ENCODE peak calls at places on chromosomes 16 and 17, in eight cellular contexts. K, H, C, Q, N, S, I and Y are unnamed samples.

GRCh38 chr17:15462962-15463361 is 4.5 kb downstream of the CDRT4 start:
- DNase-seq in Q (peak), C (no peak), N (no peak), H (no peak), K (no peak), S (no peak), I (no peak), Y (no peak)

GRCh38 chr17:52096056-52096455 is 62.5 kb downstream of the CA10 start:
- DNase-seq in Q (no peak), H (no peak), K (no peak), C (no peak), S (no peak), N (no peak), I (no peak), Y (no peak)

GRCh38 chr17:48799069-48799710 is 17.8 kb downstream of the TTLL6 start:
- DNase-seq in S (no peak), Q (no peak), H (no peak), K (peak), I (no peak), C (no peak), N (no peak), Y (no peak)

GRCh38 chr17:7832431-7832830 is 1.6 kb upstream of the KDM6B start:
- DNase-seq in K (peak), I (no peak), N (no peak), S (no peak), H (no peak), C (no peak), Q (no peak), Y (no peak)

GRCh38 chr16:84165746-84166145 is 20.6 kb downstream of the DNAAF1 start:
- DNase-seq in K (no peak), S (no peak), H (no peak), N (no peak), I (no peak), Q (no peak), C (no peak), Y (no peak)

GRCh38 chr17:78137392-78138203 is 7.0 kb downstream of the TMC8 start:
- DNase-seq in C (no peak), H (no peak), S (peak), I (peak), Q (no peak), K (no peak), N (no peak), Y (peak)

GRCh38 chr17:9968881-9969280 is 63.8 kb upstream of the RCVRN start:
- DNase-seq in I (no peak), N (no peak), K (no peak), S (no peak), C (no peak), Q (peak), H (no peak), Y (no peak)

GRCh38 chr17:19362293-19363113 is at the start of gene B9D1:
- DNase-seq in H (peak), S (peak), K (peak), C (peak), I (peak), N (peak), Q (peak), Y (peak)

GRCh38 chr16:73015612-73016487 is 32.1 kb downstream of the ZFHX3 start:
- DNase-seq in S (no peak), K (no peak), C (peak), N (peak), Q (no peak), I (no peak), H (no peak), Y (no peak)

GRCh38 chr17:8304181-8304910 is 5.7 kb upstream of the ARHGEF15 start:
- DNase-seq in S (no peak), C (no peak), K (no peak), I (no peak), Q (no peak), H (no peak), N (no peak), Y (peak)

GRCh38 chr17:77874303-77875050 is 84.0 kb upstream of the TNRC6C start:
- DNase-seq in K (no peak), Q (no peak), S (no peak), N (no peak), C (no peak), H (no peak), I (no peak), Y (no peak)

GRCh38 chr17:62187681-62188080 is 122.6 kb upstream of the MED13 start:
- DNase-seq in K (peak), N (peak), C (no peak), H (no peak), Q (peak), S (peak), I (no peak), Y (no peak)

GRCh38 chr16:80092686-80093085 is 448.1 kb upstream of the DYNLRB2 start:
- DNase-seq in N (no peak), K (no peak), H (no peak), I (no peak), Q (peak), C (no peak), S (no peak), Y (no peak)

GRCh38 chr16:22141746-22142145 is 20.6 kb upstream of the SDR42E2 start:
- DNase-seq in I (no peak), S (peak), K (no peak), C (peak), N (peak), Q (peak), H (peak), Y (peak)

GRCh38 chr17:50659220-50659619 is 24.5 kb downstream of the ABCC3 start:
- DNase-seq in K (no peak), I (no peak), H (no peak), N (no peak), S (no peak), C (no peak), Q (no peak), Y (peak)

GRCh38 chr16:2370725-2371124 is 30.2 kb upstream of the ABCA3 start:
- DNase-seq in S (no peak), N (peak), K (no peak), C (no peak), H (no peak), Q (no peak), I (no peak), Y (no peak)

GRCh38 chr17:8916470-8916869 is 49.0 kb upstream of the PIK3R6 start:
- DNase-seq in I (no peak), Q (no peak), N (no peak), H (no peak), S (no peak), C (no peak), K (no peak), Y (no peak)

GRCh38 chr17:82667668-82668000 is 19.4 kb upstream of the WDR45B start:
- DNase-seq in H (no peak), Q (no peak), N (no peak), C (no peak), K (no peak), S (no peak), I (no peak), Y (no peak)

DNA sequence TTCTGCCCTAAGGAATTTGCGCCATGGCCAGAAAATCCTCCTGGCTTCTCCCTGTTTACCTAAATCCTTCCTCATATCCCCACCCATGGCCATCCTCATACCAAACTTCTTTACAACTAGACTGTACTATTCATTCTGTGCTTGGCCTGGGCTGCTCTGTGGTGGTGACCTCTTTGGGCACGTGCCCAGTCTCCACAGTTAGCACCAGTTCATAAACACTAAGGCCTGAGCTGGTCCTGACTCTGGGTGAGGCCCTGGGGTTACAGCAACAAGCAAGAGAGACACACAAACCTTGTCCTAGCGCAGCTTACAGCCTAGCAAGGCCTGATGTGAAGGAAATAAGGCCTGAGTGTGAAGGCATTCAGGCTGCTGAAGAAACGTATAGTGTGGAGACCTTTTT is 3.1 kb upstream of the ATXN7L3 start:
- DNase-seq in H (no peak), N (no peak), S (no peak), C (no peak), Q (no peak), K (no peak), I (no peak), Y (no peak)
- H3K27ac ChIP-seq in H (no peak), N (no peak), S (no peak), C (no peak), Q (peak), K (no peak), I (no peak), Y (no peak)

GRCh38 chr17:76539631-76540271 is at the start of gene PRCD:
- DNase-seq in C (no peak), Q (no peak), K (peak), S (peak), H (peak), I (no peak), N (peak), Y (peak)
- H3K4me3 ChIP-seq in C (peak), Q (peak), K (no peak), S (peak), H (peak), I (peak), N (peak), Y (peak)

GRCh38 chr17:17684901-17685774 is 3.9 kb downstream of the RAI1 start:
- DNase-seq in C (no peak), K (no peak), S (peak), Q (peak), N (no peak), H (no peak), I (no peak), Y (peak)

GRCh38 chr17:17682737-17683675 is 1.7 kb downstream of the RAI1 start:
- DNase-seq in C (no peak), N (peak), I (peak), S (peak), Q (peak), K (peak), H (peak), Y (peak)

GRCh38 chr17:17683710-17684365 is 2.6 kb downstream of the RAI1 start:
- DNase-seq in C (no peak), N (no peak), I (no peak), H (no peak), Q (peak), K (no peak), S (no peak), Y (no peak)

GRCh38 chr17:17689312-17689711 is 8.1 kb downstream of the RAI1 start:
- DNase-seq in N (no peak), K (no peak), I (no peak), C (no peak), Q (no peak), H (no peak), S (no peak), Y (no peak)

GRCh38 chr17:17685775-17686291 is 4.6 kb downstream of the RAI1 start:
- DNase-seq in I (no peak), C (peak), H (no peak), Q (peak), K (peak), N (peak), S (peak), Y (peak)
- TF ChIP-seq EZH2phosphoT487 in I (no peak), C (no peak), H (no peak), Q (no peak), K (no peak), N (no peak), S (no peak), Y (no peak)

GRCh38 chr16:19524866-19525723 is 1.4 kb downstream of the CCP110 start:
- DNase-seq in K (peak), N (no peak), Q (no peak), C (no peak), I (peak), H (peak), S (peak), Y (peak)
- H3K27ac ChIP-seq in K (peak), N (no peak), Q (peak), C (no peak), I (no peak), H (no peak), S (peak), Y (no peak)

DNA sequence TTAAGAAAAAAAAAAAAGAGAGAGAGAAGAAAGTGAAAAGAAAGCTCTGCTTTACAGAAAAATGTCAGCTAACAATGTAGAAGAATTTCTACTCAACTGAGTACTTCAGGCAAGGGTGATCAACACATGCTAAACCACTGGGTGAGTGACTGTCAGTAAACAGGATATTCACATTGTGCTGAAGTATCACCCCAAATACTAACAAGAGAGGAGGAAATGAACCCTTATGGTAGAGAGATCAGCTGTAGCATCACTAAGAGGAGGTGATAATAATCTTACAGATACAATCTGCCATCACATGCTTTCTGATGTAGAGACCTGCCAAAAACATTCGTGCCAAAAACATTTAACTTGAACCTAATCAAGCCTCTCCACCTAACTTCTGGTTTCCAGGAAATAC is 30.7 kb upstream of the ICAM2 start:
- DNase-seq in N (no peak), I (no peak), Q (no peak), C (no peak), H (no peak), S (no peak), K (no peak), Y (no peak)
- H3K4me3 ChIP-seq in N (no peak), I (no peak), Q (no peak), C (no peak), H (no peak), S (no peak), K (no peak), Y (no peak)

GRCh38 chr16:86800914-86801313 is 222.6 kb downstream of the FOXL1 start:
- DNase-seq in Q (no peak), C (no peak), I (no peak), S (no peak), N (no peak), H (no peak), K (no peak), Y (peak)

GRCh38 chr16:86799367-86799766 is 221.0 kb downstream of the FOXL1 start:
- DNase-seq in C (no peak), H (no peak), I (no peak), S (no peak), N (no peak), K (no peak), Q (no peak), Y (no peak)

GRCh38 chr16:86798247-86799041 is 220.1 kb downstream of the FOXL1 start:
- DNase-seq in N (peak), Q (peak), I (no peak), S (no peak), C (no peak), H (no peak), K (no peak), Y (no peak)

GRCh38 chr16:86794216-86794864 is 216.0 kb downstream of the FOXL1 start:
- DNase-seq in H (no peak), S (no peak), Q (no peak), C (no peak), I (no peak), N (no peak), K (no peak), Y (no peak)

DNA sequence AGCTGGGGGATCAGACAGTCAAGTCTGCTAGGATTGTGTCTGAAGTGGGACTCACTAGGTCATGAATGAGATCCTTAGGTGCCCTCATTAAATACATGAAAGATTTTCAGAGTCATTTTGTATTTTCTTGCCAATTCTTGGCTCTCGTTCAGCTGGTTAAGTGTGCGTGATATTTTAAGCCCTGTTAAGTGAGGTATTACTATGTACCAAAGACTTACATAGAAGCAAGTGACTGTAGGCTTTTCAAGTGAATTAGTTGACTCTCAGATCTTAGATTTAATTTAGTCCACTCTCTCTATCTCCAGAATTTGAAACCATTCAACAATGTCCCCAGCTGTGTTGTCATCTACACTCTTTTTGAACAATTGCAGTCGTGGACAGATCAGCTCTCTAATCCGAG is 219.4 kb downstream of the FOXL1 start:
- DNase-seq in I (no peak), S (no peak), C (no peak), Q (no peak), H (no peak), K (no peak), N (no peak), Y (no peak)
- TF ChIP-seq EZH2phosphoT487 in I (no peak), S (no peak), C (no peak), Q (no peak), H (no peak), K (no peak), N (no peak), Y (no peak)

GRCh38 chr16:68752602-68753001 is 15.5 kb downstream of the CDH1 start:
- DNase-seq in N (no peak), S (no peak), Q (no peak), C (no peak), K (peak), I (no peak), H (no peak), Y (no peak)
- H3K27ac ChIP-seq in N (peak), S (no peak), Q (no peak), C (no peak), K (peak), I (no peak), H (no peak), Y (peak)